ENCODE peak calls at places on chromosomes 3 and 15, in five cellular contexts. One of them, this sample, is unnamed.

GRCh38 chr15:70632981-70633380 is 130.4 kb downstream of the UACA start:
- DNase-seq in left lung: no peak
- DNase-seq in globus pallidus: no peak
- DNase-seq in NCI-H2081: no peak
- DNase-seq in dermis microvascular lymphatic vessel endothelial cell: no peak
- DNase-seq in this sample: no peak

GRCh38 chr15:40694706-40695468 is at the start of gene RAD51:
- DNase-seq in left lung: peak
- DNase-seq in globus pallidus: peak
- DNase-seq in NCI-H2081: peak
- DNase-seq in dermis microvascular lymphatic vessel endothelial cell: peak
- DNase-seq in this sample: peak

GRCh38 chr15:63056843-63057242 is 14.3 kb downstream of the TPM1 start:
- DNase-seq in left lung: no peak
- DNase-seq in globus pallidus: no peak
- DNase-seq in NCI-H2081: no peak
- DNase-seq in dermis microvascular lymphatic vessel endothelial cell: no peak
- DNase-seq in this sample: no peak

GRCh38 chr3:45950686-45951600 is 7.7 kb downstream of the CXCR6 start:
- DNase-seq in left lung: no peak
- DNase-seq in globus pallidus: no peak
- DNase-seq in NCI-H2081: no peak
- DNase-seq in dermis microvascular lymphatic vessel endothelial cell: no peak
- DNase-seq in this sample: peak

GRCh38 chr3:103002447-103002846 is 567.6 kb downstream of the ZPLD1 start:
- DNase-seq in left lung: no peak
- DNase-seq in globus pallidus: no peak
- DNase-seq in NCI-H2081: peak
- DNase-seq in dermis microvascular lymphatic vessel endothelial cell: no peak
- DNase-seq in this sample: no peak

GRCh38 chr15:70196314-70197291 is 98.9 kb upstream of the TLE3 start:
- DNase-seq in left lung: no peak
- DNase-seq in globus pallidus: no peak
- DNase-seq in NCI-H2081: peak
- DNase-seq in dermis microvascular lymphatic vessel endothelial cell: no peak
- DNase-seq in this sample: peak

GRCh38 chr15:43255376-43255775 is 11.4 kb downstream of the TGM5 start:
- DNase-seq in left lung: no peak
- DNase-seq in globus pallidus: no peak
- DNase-seq in NCI-H2081: no peak
- DNase-seq in dermis microvascular lymphatic vessel endothelial cell: no peak
- DNase-seq in this sample: no peak

GRCh38 chr15:91116379-91117067 is 16.5 kb downstream of the SV2B start:
- DNase-seq in left lung: no peak
- DNase-seq in globus pallidus: no peak
- DNase-seq in NCI-H2081: peak
- DNase-seq in dermis microvascular lymphatic vessel endothelial cell: peak
- DNase-seq in this sample: no peak

GRCh38 chr3:42569743-42570142 is 12.0 kb downstream of the SEC22C start:
- DNase-seq in left lung: no peak
- DNase-seq in globus pallidus: no peak
- DNase-seq in NCI-H2081: no peak
- DNase-seq in dermis microvascular lymphatic vessel endothelial cell: no peak
- DNase-seq in this sample: no peak

GRCh38 chr3:150303776-150304175 is 104.3 kb upstream of the TSC22D2 start:
- DNase-seq in left lung: no peak
- DNase-seq in globus pallidus: peak
- DNase-seq in NCI-H2081: no peak
- DNase-seq in dermis microvascular lymphatic vessel endothelial cell: peak
- DNase-seq in this sample: no peak

GRCh38 chr3:102163039-102163817 is 271.6 kb upstream of the ZPLD1 start:
- DNase-seq in left lung: no peak
- DNase-seq in globus pallidus: no peak
- DNase-seq in NCI-H2081: no peak
- DNase-seq in dermis microvascular lymphatic vessel endothelial cell: peak
- DNase-seq in this sample: no peak

GRCh38 chr15:95994418-95994817 is 336.1 kb upstream of the NR2F2 start:
- DNase-seq in left lung: no peak
- DNase-seq in globus pallidus: no peak
- DNase-seq in NCI-H2081: no peak
- DNase-seq in dermis microvascular lymphatic vessel endothelial cell: no peak
- DNase-seq in this sample: no peak

GRCh38 chr3:46934067-46934466 is 42.5 kb downstream of the CCDC12 start:
- DNase-seq in left lung: no peak
- DNase-seq in globus pallidus: no peak
- DNase-seq in NCI-H2081: no peak
- DNase-seq in dermis microvascular lymphatic vessel endothelial cell: no peak
- DNase-seq in this sample: no peak